ENCODE peak calls at places on chromosome X, in eight cellular contexts. T is neural crest cell, M is fibroblast of the aortic adventitia, S is H9, Q is GM10248, J is GM13976, L is K562, W is fibroblast of mammary gland. R is an unnamed sample.

GRCh38 chrX:2614911-2615310 is 76.2 kb upstream of the CD99 start:
- DNase-seq in T (no peak), M (peak), S (no peak), Q (no peak), J (no peak), L (peak), W (peak), R (no peak)

GRCh38 chrX:68710870-68711576 is 63.6 kb downstream of the STARD8 start:
- DNase-seq in T (peak), M (peak), S (peak), Q (peak), J (peak), L (peak), W (peak), R (peak)

GRCh38 chrX:131564553-131565229 is 20.8 kb downstream of the OR13H1 start:
- DNase-seq in T (no peak), M (no peak), S (no peak), Q (no peak), J (no peak), L (peak), W (no peak), R (no peak)

GRCh38 chrX:9995855-9996339 is 28.7 kb downstream of the CLDN34 start:
- DNase-seq in T (peak), M (peak), S (peak), Q (peak), J (peak), L (peak), W (peak), R (peak)

GRCh38 chrX:152915541-152916241 is 17.8 kb downstream of the ZNF185 start:
- DNase-seq in T (peak), M (peak), S (peak), Q (peak), J (peak), L (peak), W (peak), R (peak)

GRCh38 chrX:66017659-66018170 is 22.2 kb downstream of the VSIG4 start:
- DNase-seq in T (no peak), M (no peak), S (no peak), Q (no peak), J (no peak), L (no peak), W (no peak), R (no peak)

GRCh38 chrX:150547511-150548115 is 20.8 kb upstream of the MTM1 start:
- DNase-seq in T (peak), M (peak), S (peak), Q (peak), J (peak), L (peak), W (peak), R (peak)

GRCh38 chrX:63657821-63658220 is 127.2 kb downstream of the ARHGEF9 start:
- DNase-seq in T (no peak), M (peak), S (no peak), Q (no peak), J (no peak), L (no peak), W (peak), R (no peak)

GRCh38 chrX:71056857-71057256 is 11.3 kb downstream of the SNX12 start:
- DNase-seq in T (no peak), M (peak), S (no peak), Q (no peak), J (no peak), L (no peak), W (peak), R (no peak)

GRCh38 chrX:95057341-95057740 is 1383.3 kb downstream of the FAM133A start:
- DNase-seq in T (no peak), M (peak), S (no peak), Q (no peak), J (no peak), L (no peak), W (peak), R (no peak)
- TF ChIP-seq CTCF in T (no peak), M (no peak), S (no peak), Q (no peak), J (no peak), L (no peak), W (no peak), R (no peak)

GRCh38 chrX:130228871-130229270 is 39.8 kb downstream of the ZNF280C start:
- DNase-seq in T (no peak), M (no peak), S (no peak), Q (no peak), J (no peak), L (no peak), W (no peak), R (no peak)
- TF ChIP-seq CTCF in T (no peak), M (no peak), S (no peak), Q (no peak), J (no peak), L (no peak), W (no peak), R (no peak)

GRCh38 chrX:111490683-111491082 is 20.8 kb upstream of the SERTM2 start:
- DNase-seq in T (no peak), M (no peak), S (no peak), Q (no peak), J (no peak), L (no peak), W (peak), R (no peak)
- TF ChIP-seq CTCF in T (no peak), M (no peak), S (no peak), Q (no peak), J (no peak), L (no peak), W (no peak), R (no peak)

DNA sequence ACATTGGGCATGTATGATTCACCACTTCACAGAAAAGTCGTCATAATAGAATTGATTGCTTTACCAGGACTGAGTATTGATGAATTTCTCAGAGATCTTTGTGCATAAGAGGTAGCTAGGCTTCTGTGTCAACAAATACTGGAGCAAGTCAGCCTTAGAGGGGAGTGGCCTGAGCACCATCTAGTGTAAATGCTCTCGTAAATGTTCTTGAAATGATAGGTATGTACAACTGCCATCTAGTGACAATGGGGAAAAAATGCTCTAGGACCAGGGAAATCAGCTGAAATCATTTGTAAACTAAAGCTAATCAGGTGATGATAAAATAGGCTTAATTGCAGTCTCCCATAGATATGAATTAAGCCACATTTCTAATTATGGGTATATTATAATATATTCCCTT is 309.4 kb upstream of the FMR1 start:
- DNase-seq in T (no peak), M (no peak), S (no peak), Q (no peak), J (no peak), L (no peak), W (no peak), R (no peak)
- TF ChIP-seq CTCF in T (no peak), M (no peak), S (peak), Q (no peak), J (no peak), L (no peak), W (no peak), R (no peak)

GRCh38 chrX:109472939-109473713 is 8.8 kb downstream of the GUCY2F start:
- DNase-seq in T (peak), M (peak), S (peak), Q (peak), J (peak), L (peak), W (peak), R (peak)
- TF ChIP-seq CTCF in T (peak), M (peak), S (peak), Q (peak), J (peak), L (peak), W (peak), R (no peak)

GRCh38 chrX:19907794-19908193 is 20.4 kb upstream of the SH3KBP1 start:
- DNase-seq in T (no peak), M (no peak), S (no peak), Q (no peak), J (no peak), L (no peak), W (no peak), R (no peak)

GRCh38 chrX:19902110-19902509 is 14.7 kb upstream of the SH3KBP1 start:
- DNase-seq in T (no peak), M (peak), S (no peak), Q (no peak), J (no peak), L (no peak), W (peak), R (no peak)

GRCh38 chrX:19906293-19906692 is 18.9 kb upstream of the SH3KBP1 start:
- DNase-seq in T (no peak), M (no peak), S (no peak), Q (no peak), J (no peak), L (no peak), W (no peak), R (no peak)

GRCh38 chrX:19909761-19910160 is 22.4 kb upstream of the SH3KBP1 start:
- DNase-seq in T (no peak), M (no peak), S (no peak), Q (no peak), J (no peak), L (no peak), W (no peak), R (no peak)

GRCh38 chrX:19904778-19905367 is 17.5 kb upstream of the SH3KBP1 start:
- DNase-seq in T (no peak), M (peak), S (no peak), Q (peak), J (peak), L (peak), W (peak), R (no peak)
- TF ChIP-seq CTCF in T (peak), M (peak), S (peak), Q (peak), J (peak), L (peak), W (peak), R (peak)

GRCh38 chrX:16883487-16883804 is 13.3 kb upstream of the RBBP7 start:
- DNase-seq in T (no peak), M (no peak), S (no peak), Q (no peak), J (no peak), L (no peak), W (no peak), R (no peak)

GRCh38 chrX:16882702-16883486 is 12.7 kb upstream of the RBBP7 start:
- DNase-seq in T (peak), M (peak), S (peak), Q (peak), J (peak), L (peak), W (peak), R (peak)

GRCh38 chrX:16882188-16882587 is 12.0 kb upstream of the RBBP7 start:
- DNase-seq in T (no peak), M (peak), S (no peak), Q (peak), J (no peak), L (peak), W (no peak), R (no peak)

GRCh38 chrX:16885628-16886027 is 15.5 kb upstream of the RBBP7 start:
- DNase-seq in T (no peak), M (no peak), S (no peak), Q (peak), J (no peak), L (no peak), W (no peak), R (no peak)
- TF ChIP-seq CTCF in T (no peak), M (no peak), S (no peak), Q (no peak), J (no peak), L (no peak), W (no peak), R (no peak)